ENCODE peak calls at places on chromosomes 1 and 21, in five cellular contexts. I, X, T, J and E are unnamed samples.

GRCh38 chr1:87127581-87127980 is 201.1 kb upstream of the LMO4 start:
- DNase-seq in I (no peak), T (no peak), X (no peak), J (no peak), E (no peak)

GRCh38 chr1:110412576-110412975 is 5.1 kb upstream of the LAMTOR5 start:
- DNase-seq in T (peak; percentile 24), X (peak; percentile 69), I (peak; percentile 67), J (peak; percentile 86), E (no peak)

GRCh38 chr1:228372183-228373003 is 34.2 kb downstream of the TRIM11 start:
- DNase-seq in I (peak; percentile 31), T (no peak), J (peak; percentile 79), X (no peak), E (peak; percentile 59)

GRCh38 chr1:18452550-18452949 is 28.2 kb upstream of the KLHDC7A start:
- DNase-seq in T (peak; percentile 7), I (no peak), J (peak; percentile 2), X (peak; percentile 13), E (no peak)

GRCh38 chr1:94672934-94673333 is 131.4 kb upstream of the F3 start:
- DNase-seq in I (no peak), J (no peak), T (no peak), X (no peak), E (no peak)

GRCh38 chr1:160797861-160798273 is 1.9 kb downstream of the LY9 start:
- DNase-seq in X (no peak), J (no peak), T (no peak), I (peak; percentile 44), E (no peak)

GRCh38 chr1:40789675-40790430 is 6.3 kb downstream of the KCNQ4 start:
- DNase-seq in J (no peak), X (no peak), I (no peak), T (no peak), E (no peak)

GRCh38 chr1:201696217-201696761 is 132.7 kb upstream of the IPO9 start:
- DNase-seq in J (no peak), X (no peak), T (no peak), I (peak; percentile 55), E (peak; percentile 89)

GRCh38 chr1:109776911-109777310 is 13.2 kb upstream of the EPS8L3 start:
- DNase-seq in I (peak; percentile 87), T (peak; percentile 35), X (peak; percentile 76), J (peak; percentile 93), E (peak; percentile 90)

GRCh38 chr1:77388655-77389054 is 106.8 kb downstream of the AK5 start:
- DNase-seq in X (no peak), I (no peak), T (no peak), J (no peak), E (no peak)

GRCh38 chr1:64745986-64746940 is 1.4 kb downstream of the RAVER2 start:
- DNase-seq in X (no peak), J (no peak), T (no peak), I (peak; percentile 12), E (no peak)

GRCh38 chr1:113269577-113269976 is 120.7 kb upstream of the MAGI3 start:
- DNase-seq in X (no peak), J (no peak), I (no peak), T (no peak), E (no peak)

GRCh38 chr1:41698916-41699860 is 214.7 kb upstream of the EDN2 start:
- DNase-seq in I (peak; percentile 52), X (no peak), T (peak; percentile 86), J (no peak), E (no peak)

GRCh38 chr1:153572569-153573015 is 6.9 kb upstream of the S100A2 start:
- DNase-seq in T (peak; percentile 37), I (peak; percentile 90), X (peak; percentile 72), J (peak; percentile 91), E (no peak)

GRCh38 chr1:99004270-99005141 is at the start of gene PLPPR5:
- DNase-seq in J (peak; percentile 75), I (no peak), T (no peak), X (no peak), E (no peak)

GRCh38 chr21:39381009-39381408 is 32.1 kb upstream of the HMGN1 start:
- DNase-seq in J (no peak), X (no peak), I (no peak), T (no peak), E (no peak)

GRCh38 chr1:205536759-205537361 is 32.4 kb downstream of the CDK18 start:
- DNase-seq in J (no peak), X (no peak), I (peak; percentile 76), T (no peak), E (peak; percentile 71)

GRCh38 chr1:226110249-226111108 is 48.0 kb downstream of the H3-3A start:
- DNase-seq in X (no peak), J (peak; percentile 96), T (peak; percentile 41), I (peak; percentile 73), E (peak; percentile 84)
- TF ChIP-seq POLR2AphosphoS5 in X (no peak), J (peak; percentile 75), T (peak; percentile 73), I (peak; percentile 57), E (no peak)

GRCh38 chr1:26833432-26834405 is 7.2 kb downstream of the ZDHHC18 start:
- DNase-seq in X (no peak), J (peak; percentile 97), I (peak; percentile 83), T (peak; percentile 88), E (no peak)
- H3K4me1 ChIP-seq in X (peaks cover 43% of the 10 kb centered on the region), J (peaks cover 78% of the 10 kb centered on the region), I (peaks cover 8% of the 10 kb centered on the region), T (peaks cover 40% of the 10 kb centered on the region), E (peaks cover 14% of the 10 kb centered on the region)

GRCh38 chr1:239854956-239855355 is 236.7 kb upstream of the FMN2 start:
- DNase-seq in T (no peak), X (no peak), I (no peak), J (no peak), E (no peak)
- TF ChIP-seq POLR2AphosphoS5 in T (no peak), X (no peak), I (no peak), J (no peak), E (no peak)

DNA sequence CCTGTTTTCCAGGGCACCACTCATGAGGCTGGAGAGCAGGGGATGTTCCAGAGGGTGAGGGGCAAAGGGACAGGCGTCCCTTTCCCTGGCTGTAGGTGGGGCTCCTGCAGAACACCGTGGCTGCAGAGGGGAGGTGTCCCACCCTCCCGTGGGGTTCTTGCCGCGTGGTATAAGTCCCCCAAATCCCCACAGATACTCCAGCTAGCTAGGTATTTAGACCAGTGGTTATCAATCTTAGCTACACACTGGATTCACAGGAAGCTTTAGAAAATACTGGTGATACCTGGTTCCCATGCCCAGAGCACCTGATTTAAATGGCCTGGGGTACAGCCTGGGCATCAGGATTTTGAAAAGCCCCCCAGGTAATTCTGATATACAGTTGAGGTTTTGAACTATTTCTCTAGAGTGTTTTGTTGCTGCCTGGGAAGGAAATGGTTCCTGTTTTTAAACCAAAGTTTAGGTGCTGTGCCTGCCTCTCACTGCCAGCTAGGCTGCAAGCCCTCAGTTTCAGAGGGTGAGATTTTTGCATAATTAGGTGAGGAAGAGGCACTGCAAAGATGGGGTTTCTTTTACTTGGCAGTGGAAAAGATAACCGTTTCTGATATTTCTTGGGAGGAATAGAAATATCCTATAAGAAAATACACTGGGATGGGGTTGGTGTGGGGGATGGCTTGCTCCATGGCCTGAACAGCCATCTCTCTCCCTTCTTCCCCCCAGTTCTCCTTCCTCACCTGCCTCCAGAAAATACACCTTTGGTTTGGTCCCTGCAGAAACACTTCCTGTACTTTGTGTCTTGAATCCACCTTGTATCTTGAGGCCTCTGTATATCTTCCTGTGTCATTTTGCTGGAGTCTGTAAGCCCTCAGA is 51.7 kb downstream of the RASSF5 start:
- DNase-seq in X (no peak), T (no peak), I (no peak), J (no peak), E (no peak)
- H3K4me1 ChIP-seq in X (peaks cover 69% of the 10 kb centered on the region), T (peaks cover 58% of the 10 kb centered on the region), I (peaks cover 10% of the 10 kb centered on the region), J (peaks cover 98% of the 10 kb centered on the region), E (peaks cover 57% of the 10 kb centered on the region)

DNA sequence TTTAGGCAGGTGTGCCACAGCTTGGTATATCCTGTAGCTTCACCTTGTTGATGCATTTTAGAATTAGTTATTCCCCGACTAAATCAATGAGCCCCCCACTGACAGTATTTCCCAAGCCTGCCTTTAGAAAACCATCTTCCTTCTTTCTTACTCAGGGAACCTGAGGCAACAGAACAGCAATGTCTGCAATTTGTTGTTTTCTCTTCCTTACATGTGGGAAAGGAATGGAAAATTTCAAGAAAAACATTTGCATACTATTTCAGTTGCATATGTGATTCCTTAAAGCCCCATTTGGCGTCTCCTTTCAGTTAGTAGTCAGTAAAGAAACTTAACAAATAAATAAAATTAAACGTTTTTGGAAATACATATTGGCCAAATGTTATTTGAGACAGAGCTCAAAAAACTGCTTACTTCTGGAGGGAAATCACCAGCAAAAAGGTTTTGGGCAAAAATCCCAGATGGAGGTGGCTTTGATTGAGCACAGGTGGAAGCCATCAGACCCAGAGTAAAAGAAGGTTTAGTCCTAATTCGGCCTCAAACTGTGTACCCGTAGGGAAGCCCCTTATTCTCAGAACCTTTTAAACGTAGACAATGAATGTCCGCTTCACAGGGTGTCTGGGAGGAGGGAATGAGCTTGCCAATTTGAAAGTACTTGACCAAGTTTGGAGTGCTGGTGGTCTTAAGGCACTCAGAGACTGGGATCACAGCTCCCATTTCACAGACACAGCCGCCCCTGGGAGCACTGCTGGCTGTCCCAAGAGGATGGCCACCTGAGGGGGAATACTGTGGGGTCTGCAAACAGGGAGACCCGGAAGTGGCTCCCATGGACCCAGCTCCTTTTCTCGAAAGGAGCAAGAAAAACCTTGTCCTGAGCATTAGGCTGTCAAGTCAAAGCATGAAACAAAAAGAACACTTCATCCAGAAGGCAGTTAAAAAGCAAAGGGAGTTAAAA is 9.4 kb downstream of the LHX4 start:
- DNase-seq in I (no peak), T (no peak), J (no peak), X (no peak), E (no peak)
- TF ChIP-seq POLR2AphosphoS5 in I (no peak), T (no peak), J (no peak), X (no peak), E (no peak)

GRCh38 chr21:31515253-31515652 is 144.2 kb upstream of the SOD1 start:
- DNase-seq in I (no peak), X (no peak), T (no peak), J (no peak), E (no peak)
- H3K4me1 ChIP-seq in I (no peaks in the 10 kb centered on the region), X (no peaks in the 10 kb centered on the region), T (no peaks in the 10 kb centered on the region), J (no peaks in the 10 kb centered on the region), E (peaks cover 19% of the 10 kb centered on the region)